ENCODE peak calls at places on chromosomes 5 and 9, in ten cellular contexts. J, Z, G, V, I, Y, M, Q, O and K are unnamed samples.

GRCh38 chr9:136229096-136230065 is 16.2 kb downstream of the QSOX2 start:
- DNase-seq in Q (no peak), Z (peak; percentile 47), O (no peak), I (no peak), M (no peak), V (no peak), Y (no peak), G (no peak), J (no peak), K (no peak)

GRCh38 chr9:34047864-34048729 is 590 bp downstream of the UBAP2 start:
- DNase-seq in V (peak; percentile 26), M (peak; percentile 69), Q (no peak), J (peak; percentile 55), G (no peak), Z (no peak), O (peak; percentile 51), Y (peak; percentile 56), I (no peak), K (no peak)

GRCh38 chr5:169805527-169805934 is 168.5 kb downstream of the DOCK2 start:
- DNase-seq in I (peak; percentile 61), J (no peak), O (peak; percentile 30), G (no peak), Z (no peak), Y (no peak), Q (no peak), V (no peak), M (no peak), K (no peak)

GRCh38 chr9:83596899-83597504 is 25.9 kb upstream of the IDNK start:
- DNase-seq in I (no peak), V (no peak), Y (peak; percentile 49), O (peak; percentile 44), Q (no peak), G (peak; percentile 31), M (peak; percentile 29), J (no peak), Z (peak; percentile 10), K (peak; percentile 40)

GRCh38 chr9:89892053-89892419 is 287.2 kb downstream of the GADD45G start:
- DNase-seq in G (no peak), I (no peak), M (no peak), J (peak; percentile 25), Y (peak; percentile 48), Z (no peak), Q (no peak), V (no peak), O (no peak), K (no peak)

GRCh38 chr9:128211551-128212281 is 8.5 kb downstream of the DNM1 start:
- DNase-seq in I (no peak), Z (no peak), G (no peak), V (no peak), O (no peak), Y (no peak), Q (no peak), J (no peak), M (no peak), K (no peak)

GRCh38 chr5:62299600-62299999 is 6.4 kb upstream of the KIF2A start:
- DNase-seq in M (no peak), O (no peak), J (no peak), Y (no peak), G (no peak), V (no peak), Q (no peak), Z (no peak), I (no peak), K (no peak)

GRCh38 chr9:93677641-93678136 is 101.3 kb downstream of the PHF2 start:
- DNase-seq in Y (peak; percentile 3), O (no peak), V (no peak), M (no peak), J (no peak), G (no peak), Q (peak; percentile 25), Z (peak; percentile 3), I (no peak), K (no peak)

GRCh38 chr9:8855046-8855445 is 1055.5 kb upstream of the DMAC1 start:
- DNase-seq in J (no peak), Q (no peak), I (no peak), Z (no peak), Y (no peak), M (no peak), O (no peak), G (peak; percentile 29), V (no peak), K (no peak)

GRCh38 chr5:683619-684481 is 9.3 kb downstream of the TPPP start:
- DNase-seq in G (no peak), O (no peak), V (no peak), Q (peak; percentile 37), M (no peak), I (no peak), Z (no peak), Y (no peak), J (peak; percentile 21), K (no peak)

DNA sequence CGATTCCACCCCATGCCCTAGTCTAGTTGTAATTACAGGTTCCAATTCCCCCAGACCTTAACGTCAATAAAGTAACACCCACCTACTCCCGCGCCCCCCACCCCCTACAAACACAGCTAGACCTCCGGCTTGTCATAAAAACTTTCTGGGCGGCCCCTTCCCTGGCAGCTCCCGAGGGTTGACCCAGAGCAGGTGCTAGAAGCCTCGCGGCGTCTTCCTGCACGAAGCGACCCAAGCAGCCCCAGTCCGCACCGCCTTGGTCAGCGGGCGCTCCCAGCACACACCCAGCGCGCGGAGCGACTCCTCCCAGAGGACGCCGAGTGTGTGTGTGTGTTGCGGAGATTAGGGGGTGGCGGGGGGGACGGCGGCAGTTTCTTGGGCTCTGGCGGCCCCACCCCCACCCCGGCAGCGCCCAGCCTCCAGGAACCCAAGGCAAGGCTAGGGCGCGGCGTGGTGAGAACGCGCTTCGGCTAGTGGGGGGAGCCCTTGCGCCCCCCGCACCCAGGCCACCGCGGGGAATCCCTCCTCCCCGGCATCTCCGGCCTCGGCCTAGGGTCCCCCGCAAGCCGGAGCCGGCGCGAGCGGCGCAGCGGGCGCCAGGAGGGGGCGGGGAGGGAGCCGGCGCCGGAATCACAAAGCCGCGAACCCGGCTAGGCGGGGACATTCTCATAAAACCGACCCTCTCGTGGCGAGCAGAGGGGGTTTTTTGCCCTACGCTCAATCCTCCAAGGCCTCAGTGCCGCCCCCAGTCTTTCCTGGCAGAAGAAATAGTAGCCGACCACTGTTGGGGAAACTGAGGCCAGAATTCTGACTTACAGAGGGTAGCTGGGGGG is 2.2 kb downstream of the PCDH1 start:
- DNase-seq in Y (no peak), Q (peak; percentile 81), Z (no peak), J (peak; percentile 80), M (peak; percentile 86), G (peak; percentile 55), I (no peak), O (no peak), V (no peak), K (no peak)
- TF ChIP-seq POLR2A in Y (no peak), Q (peak; percentile 10), Z (no peak), J (peak; percentile 57), M (peak; percentile 97), G (no peak), I (no peak), O (no peak), V (no peak), K (no peak)

DNA sequence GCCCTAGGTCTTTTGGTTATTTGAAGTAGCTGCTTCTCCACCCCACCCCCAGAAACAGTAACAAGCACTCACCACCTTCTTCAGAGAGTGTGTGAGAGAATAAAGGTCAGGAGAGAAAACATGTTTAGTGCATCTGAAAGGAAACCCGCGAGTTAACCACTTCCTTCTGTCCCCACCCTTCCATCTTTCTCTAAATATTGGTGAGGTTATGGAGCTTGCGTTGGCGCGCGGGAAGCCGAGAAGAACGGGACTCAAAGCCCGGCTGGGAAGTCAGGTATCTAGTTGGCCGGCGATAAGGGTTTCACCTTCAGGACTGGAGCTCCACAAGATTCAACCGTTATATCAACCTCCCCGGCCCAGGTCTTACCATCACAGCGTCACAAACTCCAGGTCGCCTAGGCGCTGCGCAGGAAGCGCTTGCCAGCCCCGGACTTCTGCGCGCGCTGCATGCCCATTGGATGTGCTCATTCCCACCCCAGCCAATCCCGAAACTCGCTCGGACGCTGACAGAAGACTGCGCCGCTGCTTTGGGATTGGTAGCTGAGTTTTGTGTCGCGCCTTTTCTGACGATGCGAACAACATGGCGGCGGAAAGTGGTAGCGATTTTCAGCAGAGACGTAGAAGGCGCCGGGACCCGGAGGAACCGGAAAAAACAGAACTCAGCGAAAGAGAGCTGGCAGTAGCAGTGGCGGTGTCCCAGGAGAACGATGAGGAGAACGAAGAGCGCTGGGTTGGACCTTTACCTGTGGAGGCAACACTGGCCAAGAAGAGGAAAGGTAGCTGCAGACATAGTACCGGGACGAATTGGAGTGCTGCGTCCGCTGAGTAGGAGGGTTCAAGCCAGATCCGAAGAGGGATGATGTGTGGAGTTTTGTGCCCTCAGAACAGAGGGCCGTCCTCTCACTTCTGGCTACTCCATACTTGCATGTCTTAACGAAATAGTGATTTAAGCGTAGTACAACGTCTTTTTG is at the start of the genes CENPK and PPWD1:
- DNase-seq in Y (peak; percentile 95), G (peak; percentile 98), V (peak; percentile 90), I (peak; percentile 94), J (peak; percentile 93), Q (peak; percentile 93), Z (peak; percentile 86), M (peak; percentile 95), O (peak; percentile 60), K (peak; percentile 80)
- TF ChIP-seq POLR2A in Y (peak; percentile 79), G (no peak), V (peak; percentile 62), I (peak; percentile 81), J (peak; percentile 74), Q (no peak), Z (peak; percentile 61), M (peak; percentile 74), O (peak; percentile 75), K (peak; percentile 72)

GRCh38 chr9:72526901-72527800 is 5.7 kb downstream of the TMC1 start:
- DNase-seq in O (no peak), G (peak; percentile 97), Y (peak; percentile 93), M (peak; percentile 71), I (peak; percentile 93), Q (peak; percentile 81), V (peak; percentile 82), Z (peak; percentile 86), J (peak; percentile 84), K (peak; percentile 88)
- TF ChIP-seq POLR2A in O (peak; percentile 69), G (no peak), Y (peak; percentile 84), M (peak; percentile 49), I (peak; percentile 72), Q (no peak), V (peak; percentile 21), Z (peak; percentile 48), J (peak; percentile 72), K (peak; percentile 47)

GRCh38 chr9:72363226-72363625 is 1.8 kb downstream of the ZFAND5 start:
- DNase-seq in I (no peak), O (no peak), Y (no peak), Q (no peak), G (peak; percentile 22), J (no peak), V (no peak), M (no peak), Z (no peak), K (no peak)

GRCh38 chr9:72363908-72364678 is 915 bp downstream of the ZFAND5 start:
- DNase-seq in O (peak; percentile 68), Y (peak; percentile 61), I (peak; percentile 61), Q (peak; percentile 62), V (peak; percentile 52), Z (peak; percentile 60), M (peak; percentile 62), J (peak; percentile 72), G (peak; percentile 73), K (peak; percentile 44)

GRCh38 chr9:72365525-72366256 is 683 bp upstream of the ZFAND5 start:
- DNase-seq in I (peak; percentile 87), Y (peak; percentile 90), Q (peak; percentile 80), G (peak; percentile 90), Z (peak; percentile 90), J (peak; percentile 90), O (peak; percentile 54), V (peak; percentile 96), M (peak; percentile 87), K (peak; percentile 81)

GRCh38 chr9:72362680-72363139 is 2.3 kb downstream of the ZFAND5 start:
- DNase-seq in Y (peak; percentile 85), G (peak; percentile 76), Q (no peak), J (peak; percentile 90), M (peak; percentile 59), I (peak; percentile 76), Z (peak; percentile 51), O (no peak), V (peak; percentile 93), K (no peak)

GRCh38 chr9:72364679-72365524 is at the start of gene ZFAND5:
- DNase-seq in O (peak; percentile 88), Y (peak; percentile 99), Z (peak; percentile 99), G (peak; percentile 96), I (peak; percentile 98), J (peak; percentile 100), Q (peak; percentile 98), V (peak; percentile 98), M (peak; percentile 98), K (peak; percentile 99)
- TF ChIP-seq POLR2A in O (peak; percentile 99), Y (peak; percentile 100), Z (peak; percentile 99), G (peak; percentile 99), I (peak; percentile 99), J (peak; percentile 100), Q (peak; percentile 98), V (peak; percentile 100), M (peak; percentile 100), K (peak; percentile 99)